ENCODE peak calls at places on chromosome 10, in four cellular contexts. K is HepG2, A is RWPE1, W is BE2C. L is an unnamed sample.

GRCh38 chr10:79390551-79391229 is 43.4 kb downstream of the PPIF start:
- DNase-seq in K (no peak), A (no peak), W (no peak), L (no peak)

GRCh38 chr10:490891-491571 is 198.4 kb downstream of the DIP2C start:
- DNase-seq in K (no peak), A (no peak), W (no peak), L (no peak)

GRCh38 chr10:11424456-11425287 is 186.8 kb downstream of the USP6NL start:
- DNase-seq in K (peak), A (peak), W (peak), L (peak)

GRCh38 chr10:112446055-112446854 is 459 bp downstream of the ZDHHC6 start:
- DNase-seq in K (no peak), A (peak), W (no peak), L (no peak)

GRCh38 chr10:50627896-50628295 is 4.1 kb upstream of the SGMS1 start:
- DNase-seq in K (no peak), A (no peak), W (no peak), L (no peak)

GRCh38 chr10:16470747-16471146 is 33.9 kb downstream of the PTER start:
- DNase-seq in K (no peak), A (no peak), W (no peak), L (no peak)

GRCh38 chr10:43372751-43373445 is 1.5 kb downstream of the FXYD4 start:
- DNase-seq in K (no peak), A (no peak), W (no peak), L (no peak)

GRCh38 chr10:31952066-31952465 is 23.4 kb upstream of the ARHGAP12 start:
- DNase-seq in K (no peak), A (no peak), W (no peak), L (no peak)

GRCh38 chr10:59704644-59705043 is 5.0 kb downstream of the SLC16A9 start:
- DNase-seq in K (no peak), A (no peak), W (no peak), L (no peak)

GRCh38 chr10:114538544-114538906 is 119.5 kb downstream of the ABLIM1 start:
- DNase-seq in K (no peak), A (no peak), W (no peak), L (peak)

GRCh38 chr10:17580853-17581252 is 36.3 kb downstream of the HACD1 start:
- DNase-seq in K (no peak), A (no peak), W (no peak), L (no peak)

GRCh38 chr10:17582015-17582414 is 35.2 kb downstream of the HACD1 start:
- DNase-seq in K (no peak), A (no peak), W (no peak), L (no peak)

GRCh38 chr10:17578603-17579002 is 38.6 kb downstream of the HACD1 start:
- DNase-seq in K (no peak), A (no peak), W (no peak), L (no peak)

DNA sequence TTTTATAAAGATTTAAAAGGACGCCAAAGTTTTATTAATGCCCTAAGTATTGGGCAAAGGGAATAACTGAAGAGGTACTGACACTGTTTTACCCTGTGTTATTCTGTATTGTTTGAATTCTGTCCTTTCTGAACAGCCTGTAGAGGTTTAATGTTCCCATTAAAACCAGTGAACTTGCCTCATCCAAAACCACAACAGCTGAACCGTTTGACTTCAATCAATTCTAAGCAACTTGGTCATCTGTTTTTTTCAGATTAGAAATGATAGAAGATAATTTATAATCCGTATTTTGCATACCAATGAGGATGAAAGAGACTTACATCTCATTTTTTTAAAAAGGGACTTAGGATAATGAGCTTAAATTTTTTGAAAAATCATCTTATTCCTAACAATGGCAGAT is 40.4 kb downstream of the HACD1 start:
- DNase-seq in K (no peak), A (no peak), W (no peak), L (no peak)
- TF ChIP-seq CTCF in K (no peak), A (no peak), W (no peak), L (no peak)

GRCh38 chr10:131503992-131504391 is 192.5 kb upstream of the TCERG1L start:
- DNase-seq in K (no peak), A (no peak), W (no peak), L (no peak)
- TF ChIP-seq CTCF in K (no peak), A (no peak), W (no peak), L (no peak)

DNA sequence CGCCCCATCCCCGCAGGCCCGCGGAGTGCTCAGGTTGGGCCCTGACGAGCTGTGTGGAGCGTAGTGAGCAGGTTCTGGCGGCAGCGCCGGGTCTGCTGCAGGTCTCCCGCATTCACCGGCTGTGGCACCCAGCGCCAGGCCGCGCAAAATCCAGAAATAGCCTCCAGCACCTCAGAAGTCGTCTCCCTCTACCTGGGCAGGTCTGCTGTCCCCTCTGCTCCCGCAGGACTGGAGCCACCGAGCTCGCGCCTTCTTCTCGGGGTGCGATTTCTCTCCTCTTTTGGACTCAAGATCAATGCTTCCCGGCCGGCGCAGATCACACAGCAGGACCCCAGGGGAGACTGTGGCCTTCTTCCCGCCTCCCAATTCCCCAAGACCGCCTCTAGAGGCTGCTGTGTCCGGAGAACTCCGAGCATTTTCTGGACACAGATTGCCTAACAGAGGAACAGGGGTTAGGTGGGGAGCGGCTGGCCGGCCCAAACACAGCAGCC is 8.4 kb downstream of the TLX1 start:
- DNase-seq in K (peak), A (no peak), W (no peak), L (no peak)
- TF ChIP-seq CTCF in K (peak), A (no peak), W (peak), L (peak)

DNA sequence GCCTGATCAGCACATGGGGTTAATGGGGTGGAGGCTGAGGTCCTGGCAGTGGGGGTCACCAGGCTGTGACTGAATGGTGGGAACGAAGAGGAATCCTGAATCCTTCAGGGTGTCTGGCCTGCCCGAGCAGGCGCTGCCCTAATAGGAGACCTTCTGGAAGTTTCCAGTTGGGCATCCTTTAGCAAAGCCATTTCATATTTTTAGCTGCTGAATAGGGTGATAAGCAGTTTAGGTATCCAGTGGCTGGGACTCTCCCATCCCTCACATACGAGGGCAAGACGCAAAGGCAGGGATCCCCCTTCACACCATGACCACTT is 159.3 kb downstream of the SH3PXD2A start:
- DNase-seq in K (no peak), A (no peak), W (no peak), L (no peak)
- TF ChIP-seq CTCF in K (no peak), A (no peak), W (no peak), L (no peak)

GRCh38 chr10:123252779-123253178 is 98.6 kb downstream of the BUB3 start:
- DNase-seq in K (no peak), A (no peak), W (no peak), L (no peak)

GRCh38 chr10:123254287-123254858 is 100.2 kb downstream of the BUB3 start:
- DNase-seq in K (no peak), A (no peak), W (no peak), L (no peak)

GRCh38 chr10:123250640-123251039 is 96.4 kb downstream of the BUB3 start:
- DNase-seq in K (no peak), A (no peak), W (no peak), L (no peak)

GRCh38 chr10:123245264-123245663 is 91.1 kb downstream of the BUB3 start:
- DNase-seq in K (no peak), A (no peak), W (no peak), L (no peak)

GRCh38 chr10:123249894-123250293 is 95.7 kb downstream of the BUB3 start:
- DNase-seq in K (no peak), A (no peak), W (peak), L (no peak)
- TF ChIP-seq CTCF in K (no peak), A (no peak), W (no peak), L (no peak)

DNA sequence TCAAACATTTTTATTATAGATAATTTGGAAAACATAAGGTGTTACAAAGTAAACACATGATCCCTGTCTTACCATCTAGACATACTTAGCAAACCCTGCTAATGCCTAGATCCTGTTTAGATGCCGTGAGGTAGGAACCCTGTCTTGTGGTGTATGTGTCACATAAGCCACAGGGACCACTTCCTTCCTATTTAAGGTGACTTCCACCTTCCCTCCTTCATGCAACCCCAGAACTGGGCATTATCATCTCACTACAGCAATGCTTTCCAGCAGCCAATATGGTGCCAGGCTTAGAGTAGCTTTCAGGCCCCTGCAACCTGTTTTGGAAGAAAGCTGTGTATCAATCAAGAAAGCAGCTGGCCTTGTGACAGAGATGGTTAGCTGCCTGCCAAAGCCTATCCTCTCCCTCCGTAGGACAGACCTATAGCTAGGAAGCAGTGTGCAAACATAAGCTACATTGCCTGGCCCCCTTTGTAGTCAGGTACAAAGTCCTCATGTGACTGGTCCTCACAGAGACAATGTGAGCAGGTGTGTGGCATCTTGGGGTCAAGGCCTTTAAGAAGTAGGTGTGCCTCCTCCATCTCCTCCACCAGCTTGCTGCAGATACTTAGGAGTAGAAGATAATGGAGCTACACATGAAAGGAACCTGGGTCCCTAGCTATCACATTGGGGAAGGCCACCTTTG is 146.8 kb downstream of the SPAG6 start:
- DNase-seq in K (no peak), A (no peak), W (no peak), L (no peak)
- TF ChIP-seq CTCF in K (no peak), A (no peak), W (no peak), L (no peak)

GRCh38 chr10:13614530-13615332 is 28.0 kb downstream of the PRPF18 start:
- DNase-seq in K (no peak), A (peak), W (peak), L (no peak)
- TF ChIP-seq CTCF in K (no peak), A (no peak), W (no peak), L (no peak)

GRCh38 chr10:84204122-84204521 is 9.8 kb downstream of the CDHR1 start:
- DNase-seq in K (peak), A (no peak), W (no peak), L (no peak)
- TF ChIP-seq CTCF in K (peak), A (no peak), W (peak), L (no peak)

GRCh38 chr10:97060441-97061084 is 125.2 kb downstream of the SLIT1 start:
- DNase-seq in K (no peak), A (no peak), W (peak), L (no peak)

GRCh38 chr10:97059872-97060205 is 125.9 kb downstream of the SLIT1 start:
- DNase-seq in K (no peak), A (no peak), W (no peak), L (no peak)

GRCh38 chr10:97057836-97058235 is 127.9 kb downstream of the SLIT1 start:
- DNase-seq in K (no peak), A (no peak), W (no peak), L (no peak)

GRCh38 chr10:97058521-97058920 is 127.2 kb downstream of the SLIT1 start:
- DNase-seq in K (no peak), A (no peak), W (no peak), L (no peak)

DNA sequence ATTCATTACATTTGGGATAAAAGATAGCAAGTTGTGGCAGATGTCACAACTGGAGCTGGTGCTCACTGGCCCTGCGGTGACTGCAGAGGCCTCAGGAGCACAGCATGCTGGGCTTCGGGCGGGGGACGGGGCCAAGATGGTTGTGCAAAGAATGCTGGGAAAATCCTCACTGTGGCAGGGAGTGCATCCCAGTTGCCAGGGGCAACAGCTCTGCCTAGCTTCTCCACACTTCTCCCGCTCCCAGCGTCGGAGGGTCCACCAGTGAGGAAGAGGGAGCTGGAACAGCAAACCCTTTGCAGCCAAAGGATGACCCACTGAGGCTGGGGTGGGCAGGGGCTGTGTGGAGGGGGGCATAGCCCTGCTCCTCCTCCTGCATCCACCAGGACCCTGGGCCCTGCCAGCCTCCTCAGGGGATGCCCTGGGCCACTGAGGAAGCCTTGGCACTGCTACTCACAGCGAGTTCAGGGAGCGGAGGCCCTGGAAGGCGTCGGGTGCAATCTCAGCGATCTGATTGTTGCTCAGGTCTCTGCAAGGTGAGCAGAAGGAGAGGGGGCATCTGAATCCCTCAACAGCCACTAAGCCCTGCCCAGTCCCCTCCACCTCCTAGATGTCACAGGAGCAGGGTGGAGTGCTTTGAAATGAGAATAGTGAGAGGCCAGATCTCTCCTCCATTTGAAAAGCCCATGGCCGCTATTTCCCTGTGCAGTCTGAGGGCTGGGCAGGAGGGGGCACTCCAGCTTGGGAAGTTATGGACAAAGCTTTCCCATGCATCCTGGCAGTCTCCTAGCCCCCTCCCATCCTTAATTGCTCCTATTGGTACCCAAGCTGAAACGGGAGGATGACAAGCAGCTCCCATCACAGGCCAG is 126.5 kb downstream of the SLIT1 start:
- DNase-seq in K (no peak), A (no peak), W (no peak), L (no peak)
- TF ChIP-seq CTCF in K (peak), A (no peak), W (peak), L (no peak)

GRCh38 chr10:78381072-78381471 is 347.4 kb downstream of the RPS24 start:
- DNase-seq in K (no peak), A (no peak), W (no peak), L (no peak)
- TF ChIP-seq CTCF in K (peak), A (no peak), W (peak), L (peak)

L was measured in Calu3.